ENCODE peak calls at places on chromosomes 2 and 18, in six cellular contexts. T is AG09319, E is HCT116, K is LoVo, H is nephron progenitor cell, X is hepatic stellate cell. O is an unnamed sample.

GRCh38 chr2:46798041-46798440 is 117.6 kb downstream of the MCFD2 start:
- DNase-seq in K (no peak), X (no peak), E (no peak), T (no peak), H (no peak), O (no peak)

GRCh38 chr2:237320801-237321563 is 93.0 kb downstream of the COL6A3 start:
- DNase-seq in T (no peak), X (no peak), E (no peak), K (no peak), H (no peak), O (no peak)

GRCh38 chr2:29834036-29834540 is 87.3 kb downstream of the ALK start:
- DNase-seq in X (no peak), E (no peak), K (no peak), H (no peak), T (no peak), O (no peak)

GRCh38 chr2:3432693-3433338 is 53.3 kb downstream of the TRAPPC12 start:
- DNase-seq in K (no peak), X (no peak), E (no peak), T (no peak), H (no peak), O (no peak)

GRCh38 chr2:31294230-31294629 is 60.3 kb downstream of the EHD3 start:
- DNase-seq in H (no peak), X (no peak), K (no peak), T (no peak), E (no peak), O (no peak)

GRCh38 chr18:21163647-21164625 is 52.3 kb upstream of the ROCK1 start:
- DNase-seq in H (no peak), X (peak; percentile 60), K (peak; percentile 50), T (peak; percentile 75), E (no peak), O (peak; percentile 6)

GRCh38 chr2:3956892-3957291 is 253.5 kb downstream of the DCDC2C start:
- DNase-seq in K (no peak), T (no peak), H (no peak), X (no peak), E (no peak), O (no peak)

GRCh38 chr2:203817147-203817546 is 50.4 kb upstream of the CTLA4 start:
- DNase-seq in H (no peak), E (no peak), K (no peak), X (no peak), T (no peak), O (no peak)

GRCh38 chr2:97718051-97718882 is 4.9 kb downstream of the ZAP70 start:
- DNase-seq in X (no peak), E (no peak), H (no peak), T (no peak), K (no peak), O (no peak)

GRCh38 chr2:1299053-1299452 is 114.2 kb upstream of the TPO start:
- DNase-seq in K (no peak), H (no peak), E (no peak), X (no peak), T (no peak), O (no peak)

GRCh38 chr2:166411473-166412230 is 35.9 kb upstream of the SCN9A start:
- DNase-seq in K (no peak), X (no peak), H (no peak), T (no peak), E (peak; percentile 12), O (no peak)

GRCh38 chr2:185980944-185981343 is 242.3 kb downstream of the FSIP2 start:
- DNase-seq in K (no peak), H (no peak), E (no peak), T (no peak), X (no peak), O (no peak)

GRCh38 chr2:72915076-72915906 is 2.0 kb upstream of the EMX1 start:
- DNase-seq in X (no peak), T (no peak), E (no peak), H (peak; percentile 8), K (no peak), O (no peak)

GRCh38 chr18:13026583-13027270 is 35.6 kb downstream of the CEP192 start:
- DNase-seq in E (no peak), H (no peak), K (no peak), X (peak; percentile 17), T (no peak), O (no peak)

GRCh38 chr2:119294671-119295070 is 71.0 kb downstream of the STEAP3 start:
- DNase-seq in X (no peak), T (no peak), H (no peak), E (no peak), K (no peak), O (no peak)

GRCh38 chr2:20438334-20439192 is 8.3 kb upstream of the RHOB start:
- DNase-seq in E (no peak), T (no peak), K (peak; percentile 72), X (peak; percentile 67), H (no peak), O (no peak)

GRCh38 chr18:79429785-79430281 is 34.1 kb downstream of the NFATC1 start:
- DNase-seq in K (no peak), X (no peak), H (no peak), T (no peak), E (no peak), O (no peak)

GRCh38 chr2:177551989-177552413 is 159.4 kb downstream of the AGPS start:
- DNase-seq in X (no peak), E (no peak), K (no peak), H (no peak), T (no peak), O (no peak)

GRCh38 chr2:160730296-160730995 is 236.8 kb upstream of the RBMS1 start:
- DNase-seq in K (no peak), X (no peak), T (no peak), H (no peak), E (no peak), O (no peak)